ENCODE peak calls at places on chromosome 17, in six cellular contexts. W, V, A, M, H and J are unnamed samples.

GRCh38 chr17:11943759-11944347 is 53.4 kb downstream of the ZNF18 start:
- DNase-seq in H (no peak), M (no peak), A (no peak), V (peak), W (no peak), J (no peak)

GRCh38 chr17:30717290-30718098 is 107.0 kb downstream of the CRLF3 start:
- DNase-seq in A (no peak), V (no peak), M (peak), W (no peak), H (no peak), J (no peak)

GRCh38 chr17:41775394-41776226 is 10.9 kb downstream of the JUP start:
- DNase-seq in H (no peak), M (peak), V (no peak), W (peak), A (peak), J (no peak)

GRCh38 chr17:62794666-62794971 is 13.5 kb downstream of the MARCHF10 start:
- DNase-seq in W (no peak), V (no peak), M (no peak), A (no peak), H (no peak), J (no peak)

GRCh38 chr17:53924530-53925455 is 102.1 kb downstream of the KIF2B start:
- DNase-seq in H (no peak), M (no peak), W (peak), V (peak), A (peak), J (no peak)

GRCh38 chr17:49822829-49823228 is 25.0 kb downstream of the TAC4 start:
- DNase-seq in H (no peak), W (no peak), V (no peak), M (no peak), A (no peak), J (peak)

GRCh38 chr17:16026895-16027294 is 27.3 kb downstream of the TTC19 start:
- DNase-seq in A (no peak), M (no peak), V (no peak), W (no peak), H (no peak), J (no peak)

GRCh38 chr17:58632324-58633314 is 59.2 kb downstream of the TEX14 start:
- DNase-seq in W (no peak), H (no peak), A (no peak), M (no peak), V (no peak), J (no peak)

GRCh38 chr17:4854181-4854681 is 21.1 kb downstream of the MINK1 start:
- DNase-seq in V (peak), M (no peak), W (peak), A (no peak), H (no peak), J (peak)

GRCh38 chr17:41962768-41963434 is 3.7 kb upstream of the CNP start:
- DNase-seq in V (peak), M (peak), H (peak), W (peak), A (peak), J (peak)

GRCh38 chr17:13074026-13074425 is 56.2 kb upstream of the ELAC2 start:
- DNase-seq in V (peak), W (no peak), A (no peak), H (peak), M (no peak), J (peak)

GRCh38 chr17:50916708-50917417 is 50.7 kb upstream of the TOB1 start:
- DNase-seq in H (no peak), W (no peak), V (no peak), A (no peak), M (no peak), J (no peak)

GRCh38 chr17:16091773-16092172 is 92.1 kb downstream of the TTC19 start:
- DNase-seq in W (peak), H (no peak), A (no peak), V (no peak), M (no peak), J (no peak)

GRCh38 chr17:35449371-35449931 is 885 bp upstream of the SLFN13 start:
- DNase-seq in V (peak), H (peak), M (peak), A (peak), W (peak), J (no peak)

GRCh38 chr17:69567130-69567529 is 152.6 kb downstream of the MAP2K6 start:
- DNase-seq in A (no peak), W (peak), M (no peak), H (peak), V (no peak), J (peak)

GRCh38 chr17:18963126-18964017 is 11.4 kb downstream of the SLC5A10 start:
- DNase-seq in W (no peak), H (no peak), M (no peak), A (no peak), V (no peak), J (peak)

GRCh38 chr17:74424117-74424516 is 7.8 kb upstream of the GPRC5C start:
- DNase-seq in V (no peak), H (no peak), W (no peak), A (no peak), M (no peak), J (no peak)

GRCh38 chr17:16352303-16352837 is 899 bp downstream of the CENPV start:
- DNase-seq in M (peak), W (peak), A (peak), V (no peak), H (peak), J (peak)

GRCh38 chr17:48471807-48472484 is 41.9 kb upstream of the SKAP1 start:
- DNase-seq in M (peak), W (no peak), H (no peak), A (no peak), V (no peak), J (no peak)

GRCh38 chr17:4610162-4610561 is 25.8 kb downstream of the SMTNL2 start:
- DNase-seq in A (no peak), M (no peak), W (no peak), H (no peak), V (peak), J (no peak)

GRCh38 chr17:83071365-83071764 is 8.0 kb upstream of the METRNL start:
- DNase-seq in W (no peak), V (no peak), H (no peak), A (no peak), M (no peak), J (no peak)
- H4K8ac ChIP-seq in W (no peak), V (no peak), H (no peak), A (no peak), M (no peak), J (no peak)

GRCh38 chr17:28335959-28336871 is 654 bp downstream of the TNFAIP1 start:
- DNase-seq in H (peak), V (peak), W (peak), A (peak), M (peak), J (peak)
- H4K8ac ChIP-seq in H (peak), V (peak), W (no peak), A (no peak), M (no peak), J (peak)

GRCh38 chr17:83076930-83077329 is 2.5 kb upstream of the METRNL start:
- DNase-seq in A (no peak), W (no peak), H (no peak), M (no peak), V (no peak), J (no peak)
- H4K8ac ChIP-seq in A (no peak), W (no peak), H (no peak), M (no peak), V (no peak), J (no peak)

DNA sequence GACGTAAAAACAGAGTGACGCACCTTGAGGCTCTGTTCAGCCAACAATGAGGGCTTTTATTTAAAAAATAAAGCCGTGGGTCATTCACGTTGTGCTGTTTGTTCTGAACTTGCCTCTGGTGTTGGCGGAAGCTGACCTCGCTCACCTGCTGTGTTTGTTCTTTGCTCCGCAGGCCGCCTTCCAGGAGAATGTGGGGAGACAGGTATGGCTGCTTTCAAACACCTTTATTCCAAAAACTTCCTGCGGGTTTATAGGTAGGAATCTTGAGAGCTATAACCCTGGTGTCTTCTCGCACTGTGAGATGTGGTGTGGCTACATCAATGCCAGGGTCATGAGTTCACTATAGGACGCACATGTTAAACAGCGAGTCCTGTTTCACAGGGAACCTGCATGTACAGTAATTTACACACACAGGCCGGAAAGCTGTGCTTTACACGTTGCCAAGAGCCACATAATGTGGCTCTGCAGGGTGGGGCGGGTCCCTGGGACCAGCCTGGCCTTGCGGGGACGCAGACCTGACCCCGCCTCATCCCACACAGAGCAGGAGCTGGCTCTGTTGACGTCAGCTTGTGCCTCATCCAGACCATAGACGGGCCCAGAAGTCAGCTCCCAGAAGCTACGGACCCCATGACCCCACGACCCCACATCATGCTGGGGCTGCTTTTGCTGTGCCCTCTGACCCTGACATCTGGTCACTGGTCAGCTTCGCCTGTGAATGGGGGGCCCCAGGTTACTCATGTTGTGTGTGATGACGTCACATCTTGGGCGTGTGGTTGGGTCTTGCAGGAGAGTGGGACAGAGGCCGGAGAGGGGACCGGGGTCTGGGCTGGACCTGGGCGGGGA is 49.9 kb upstream of the ZNF750 start:
- DNase-seq in M (no peak), V (peak), W (peak), A (no peak), H (no peak), J (no peak)
- H4K8ac ChIP-seq in M (no peak), V (peak), W (no peak), A (no peak), H (no peak), J (no peak)

GRCh38 chr17:37742114-37742761 is 2.6 kb downstream of the HNF1B start:
- DNase-seq in H (peak), W (peak), A (peak), M (peak), V (peak), J (peak)

GRCh38 chr17:37744633-37744927 is 279 bp downstream of the HNF1B start:
- DNase-seq in H (no peak), A (no peak), M (no peak), W (no peak), V (no peak), J (no peak)

GRCh38 chr17:37743875-37744632 is 805 bp downstream of the HNF1B start:
- DNase-seq in W (peak), A (peak), M (peak), H (peak), V (peak), J (no peak)

GRCh38 chr17:37742762-37743611 is 1.9 kb downstream of the HNF1B start:
- DNase-seq in A (peak), M (peak), W (peak), H (peak), V (peak), J (no peak)

GRCh38 chr17:37743612-37743874 is 1.3 kb downstream of the HNF1B start:
- DNase-seq in M (peak), H (no peak), W (no peak), V (no peak), A (no peak), J (no peak)
- H4K8ac ChIP-seq in M (no peak), H (no peak), W (no peak), V (no peak), A (no peak), J (no peak)

DNA sequence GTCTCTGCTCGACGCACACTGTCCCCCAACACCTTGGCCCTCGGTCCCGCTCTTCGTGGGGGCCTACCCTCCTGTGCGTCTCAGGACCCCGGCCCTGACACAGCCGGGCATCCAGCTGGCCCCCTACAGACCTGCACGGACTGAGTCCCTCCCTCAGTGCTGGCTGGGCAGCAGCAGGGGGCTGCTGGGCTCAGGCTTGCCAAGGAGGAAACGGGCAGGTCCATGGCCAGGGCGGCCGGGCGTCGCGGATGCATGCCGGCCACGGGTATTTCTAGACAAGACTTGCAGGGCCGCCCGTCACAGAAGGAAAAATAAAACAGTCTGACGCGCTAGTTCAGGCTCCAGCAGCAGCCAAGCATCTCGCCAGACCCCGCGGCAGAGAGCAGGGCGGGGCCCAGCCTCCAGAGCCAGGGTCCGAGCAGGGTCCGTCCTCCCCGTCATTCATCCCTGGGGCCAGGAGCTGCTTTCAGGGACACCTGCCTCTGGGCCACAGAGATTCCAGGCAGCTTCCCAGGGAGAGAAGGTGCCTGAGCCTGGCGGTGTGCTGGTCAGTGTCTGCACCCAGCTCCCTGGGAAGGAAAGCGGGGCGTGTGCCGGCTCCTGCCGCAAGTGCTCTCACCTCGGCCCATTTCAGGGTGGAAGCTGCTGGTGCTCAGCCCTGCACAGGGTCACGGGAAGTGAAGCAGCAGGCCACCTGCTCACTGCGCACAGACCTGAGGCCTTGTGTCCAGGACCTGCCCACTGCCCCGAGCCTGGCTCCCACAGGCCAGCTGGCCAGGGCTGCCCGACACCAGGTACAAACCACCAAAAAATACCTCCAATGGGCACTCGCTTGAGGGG is 7.2 kb upstream of the PVALEF start:
- DNase-seq in H (no peak), A (no peak), V (no peak), M (no peak), W (no peak), J (no peak)
- H4K8ac ChIP-seq in H (no peak), A (no peak), V (no peak), M (no peak), W (no peak), J (no peak)

GRCh38 chr17:44335515-44336356 is 9.4 kb upstream of the GRN start:
- DNase-seq in A (no peak), W (no peak), V (no peak), M (no peak), H (no peak), J (no peak)
- H4K8ac ChIP-seq in A (no peak), W (no peak), V (no peak), M (no peak), H (no peak), J (no peak)

GRCh38 chr17:28505986-28506665 is at the start of gene FOXN1:
- DNase-seq in W (no peak), V (no peak), A (no peak), M (no peak), H (no peak), J (no peak)
- H4K8ac ChIP-seq in W (no peak), V (no peak), A (no peak), M (no peak), H (no peak), J (no peak)

GRCh38 chr17:78125976-78126894 is 2.3 kb downstream of the TMC6 start:
- DNase-seq in A (no peak), W (no peak), M (no peak), H (no peak), V (no peak), J (no peak)
- H4K8ac ChIP-seq in A (no peak), W (no peak), M (no peak), H (no peak), V (no peak), J (no peak)